ENCODE peak calls at places on chromosomes 6 and 20, in four cellular contexts. X, P, O and L are unnamed samples.

GRCh38 chr6:89385156-89385667 is 26.9 kb downstream of the RRAGD start:
- DNase-seq in X (peak; percentile 40), P (no peak), O (peak; percentile 18), L (no peak)

GRCh38 chr20:47233333-47234188 is 122.9 kb downstream of the ZMYND8 start:
- DNase-seq in X (no peak), P (no peak), O (no peak), L (no peak)

GRCh38 chr6:39214846-39215639 is 14.2 kb downstream of the KCNK5 start:
- DNase-seq in X (no peak), P (no peak), O (no peak), L (no peak)

GRCh38 chr20:23047738-23048214 is 1.7 kb downstream of the THBD start:
- DNase-seq in X (no peak), P (no peak), O (peak; percentile 47), L (no peak)

GRCh38 chr6:71473908-71474307 is 185.3 kb downstream of the OGFRL1 start:
- DNase-seq in X (no peak), P (no peak), O (peak; percentile 70), L (no peak)

GRCh38 chr6:42745083-42745637 is 743 bp downstream of the TBCC start:
- DNase-seq in X (peak; percentile 40), P (peak; percentile 61), O (peak; percentile 39), L (peak; percentile 39)

GRCh38 chr6:75723382-75723781 is 25.7 kb upstream of the MYO6 start:
- DNase-seq in X (no peak), P (no peak), O (no peak), L (no peak)

GRCh38 chr6:41578714-41579610 is 32.8 kb downstream of the FOXP4 start:
- DNase-seq in X (peak; percentile 66), P (no peak), O (no peak), L (no peak)

GRCh38 chr20:63096681-63097335 is 90.0 kb upstream of the BHLHE23 start:
- DNase-seq in X (peak; percentile 12), P (no peak), O (no peak), L (no peak)

GRCh38 chr6:25302677-25303128 is 23.5 kb downstream of the CARMIL1 start:
- DNase-seq in X (peak; percentile 61), P (no peak), O (no peak), L (no peak)

GRCh38 chr20:45358282-45359068 is 4.5 kb upstream of the SYS1 start:
- DNase-seq in X (no peak), P (no peak), O (peak; percentile 89), L (no peak)

GRCh38 chr20:60454491-60454890 is 496.3 kb downstream of the CDH26 start:
- DNase-seq in X (no peak), P (no peak), O (no peak), L (no peak)

GRCh38 chr6:161101517-161101916 is 109.9 kb downstream of the MAP3K4 start:
- DNase-seq in X (peak; percentile 46), P (peak; percentile 10), O (no peak), L (no peak)

GRCh38 chr20:24622856-24623255 is 153.4 kb downstream of the SYNDIG1 start:
- DNase-seq in X (no peak), P (no peak), O (no peak), L (no peak)

GRCh38 chr20:49603209-49603627 is 35.3 kb upstream of the PTGIS start:
- DNase-seq in X (peak; percentile 69), P (peak; percentile 62), O (peak; percentile 39), L (no peak)

GRCh38 chr6:105780146-105780860 is 305.8 kb upstream of the PRDM1 start:
- DNase-seq in X (no peak), P (peak; percentile 66), O (no peak), L (no peak)

GRCh38 chr6:27318973-27319372 is 6.9 kb upstream of the POM121L2 start:
- DNase-seq in X (no peak), P (no peak), O (no peak), L (no peak)

GRCh38 chr6:130622142-130622541 is 205.1 kb upstream of the SMLR1 start:
- DNase-seq in X (no peak), P (no peak), O (peak; percentile 12), L (no peak)

GRCh38 chr6:158068893-158069799 is 87.5 kb downstream of the SYNJ2 start:
- DNase-seq in X (no peak), P (no peak), O (peak; percentile 84), L (no peak)

GRCh38 chr6:144149894-144150672 is at the start of gene STX11:
- DNase-seq in X (peak; percentile 56), P (peak; percentile 28), O (peak; percentile 53), L (peak; percentile 69)

GRCh38 chr6:144151010-144151727 is 852 bp downstream of the STX11 start:
- DNase-seq in X (no peak), P (peak; percentile 5), O (peak; percentile 64), L (peak; percentile 64)

GRCh38 chr6:144148891-144149290 is 1.4 kb upstream of the STX11 start:
- DNase-seq in X (no peak), P (no peak), O (peak; percentile 15), L (no peak)

GRCh38 chr6:144149558-144149893 is 791 bp upstream of the STX11 start:
- DNase-seq in X (no peak), P (no peak), O (no peak), L (no peak)

DNA sequence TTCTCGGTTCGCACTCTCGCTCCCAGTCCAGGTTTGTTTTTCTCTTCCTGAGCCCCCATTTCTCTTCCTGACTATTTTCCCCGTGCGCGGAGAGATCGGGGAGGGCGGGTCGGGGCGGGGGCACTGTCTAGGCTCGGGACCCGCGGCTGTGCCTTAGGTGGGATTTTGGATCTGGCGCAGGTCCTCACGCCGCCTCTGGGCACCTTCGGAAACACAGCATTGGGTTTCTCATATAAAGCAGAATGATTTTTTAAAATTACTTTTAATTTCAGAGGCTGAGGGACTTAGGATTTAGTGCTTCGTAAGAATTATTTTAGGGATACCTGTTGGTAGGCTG is 324 bp downstream of the STX11 start:
- DNase-seq in X (no peak), P (peak; percentile 11), O (peak; percentile 56), L (peak; percentile 29)
- TF ChIP-seq CTCF in X (peak; percentile 22), P (no peak), O (peak; percentile 27), L (peak; percentile 46)

GRCh38 chr6:44009425-44010321 is 117.6 kb downstream of the MRPL14 start:
- DNase-seq in X (no peak), P (no peak), O (no peak), L (no peak)
- TF ChIP-seq CTCF in X (no peak), P (no peak), O (no peak), L (no peak)

GRCh38 chr6:112054520-112055160 is 736 bp downstream of the CCN6 start:
- DNase-seq in X (no peak), P (no peak), O (peak; percentile 22), L (no peak)
- TF ChIP-seq CTCF in X (no peak), P (no peak), O (no peak), L (no peak)

DNA sequence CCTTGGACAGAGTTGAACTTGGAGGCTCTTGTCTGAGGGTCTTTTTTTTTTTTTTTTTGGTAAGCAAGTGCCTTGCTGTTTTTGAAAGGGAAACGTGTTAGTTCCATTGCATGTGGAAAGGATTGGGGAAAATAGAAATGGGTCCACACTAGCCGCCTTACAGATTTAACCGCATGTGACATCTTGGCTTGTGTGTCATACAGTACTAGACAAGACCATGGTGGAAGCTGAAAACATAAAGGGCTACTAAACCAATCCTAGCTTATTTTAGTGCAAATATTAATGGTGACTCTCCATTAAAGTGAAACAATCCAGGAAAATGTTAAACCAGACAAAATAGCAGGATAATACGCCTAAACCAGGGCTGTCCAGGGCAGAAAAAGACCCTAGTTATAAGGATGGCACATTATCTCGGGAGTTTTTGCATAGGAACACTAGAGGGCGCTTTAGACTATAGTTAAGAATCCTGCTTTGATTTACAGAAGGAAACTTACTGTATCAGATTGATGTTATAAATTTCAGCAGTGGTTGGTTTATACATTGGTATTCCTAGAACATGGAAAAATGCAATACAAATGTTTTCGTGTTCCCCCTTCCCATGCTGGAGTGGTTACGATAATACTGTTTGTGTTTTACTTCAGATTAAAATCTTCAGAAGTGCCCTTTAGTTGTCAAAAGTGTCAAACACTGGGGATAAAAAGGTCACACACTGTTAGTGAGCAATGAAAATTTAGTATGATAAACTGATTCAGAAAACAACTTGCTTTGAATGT is 59.8 kb upstream of the DEK start:
- DNase-seq in X (no peak), P (peak; percentile 90), O (peak; percentile 69), L (no peak)
- TF ChIP-seq CTCF in X (peak; percentile 79), P (peak; percentile 98), O (peak; percentile 48), L (peak; percentile 90)

GRCh38 chr20:5126512-5127203 is at the start of gene CDS2:
- DNase-seq in X (peak; percentile 100), P (peak; percentile 99), O (peak; percentile 100), L (peak; percentile 98)
- TF ChIP-seq CTCF in X (peak; percentile 40), P (peak; percentile 80), O (peak; percentile 59), L (peak; percentile 46)

GRCh38 chr6:107654736-107655135 is 164.8 kb downstream of the SOBP start:
- DNase-seq in X (no peak), P (peak; percentile 19), O (no peak), L (no peak)

GRCh38 chr6:107653861-107654394 is 164.0 kb downstream of the SOBP start:
- DNase-seq in X (no peak), P (no peak), O (no peak), L (no peak)

GRCh38 chr6:107656883-107657282 is 167.0 kb downstream of the SOBP start:
- DNase-seq in X (no peak), P (peak; percentile 73), O (no peak), L (no peak)

GRCh38 chr6:107656381-107656780 is 166.5 kb downstream of the SOBP start:
- DNase-seq in X (no peak), P (peak; percentile 57), O (no peak), L (no peak)

GRCh38 chr6:107655245-107655644 is 165.3 kb downstream of the SOBP start:
- DNase-seq in X (no peak), P (peak; percentile 78), O (peak; percentile 29), L (no peak)
- TF ChIP-seq CTCF in X (no peak), P (peak; percentile 98), O (peak; percentile 40), L (no peak)